ENCODE peak calls at places on chromosomes 2 and 18, in seven cellular contexts. W is HepG2, Q is heart right ventricle, J is AG10803, U is GM10248, L is tibial nerve, K is WTC11. C is an unnamed sample.

GRCh38 chr18:62717059-62717849 is 1.9 kb downstream of the PHLPP1 start:
- DNase-seq in J (peak), K (peak), Q (no peak), L (no peak), W (peak), U (no peak), C (peak)

GRCh38 chr2:6968319-6969100 is 51.3 kb downstream of the RNF144A start:
- DNase-seq in U (no peak), W (peak), L (no peak), Q (peak), K (no peak), J (no peak), C (no peak)

GRCh38 chr2:108080177-108080576 is 93.9 kb downstream of the SLC5A7 start:
- DNase-seq in L (no peak), U (no peak), K (no peak), Q (no peak), J (no peak), W (no peak), C (no peak)

GRCh38 chr2:209389124-209389523 is 34.7 kb upstream of the MAP2 start:
- DNase-seq in W (no peak), Q (no peak), K (no peak), L (no peak), U (no peak), J (no peak), C (no peak)

GRCh38 chr2:168780671-168781071 is 21.8 kb upstream of the NOSTRIN start:
- DNase-seq in K (no peak), U (no peak), W (peak), L (no peak), Q (no peak), J (no peak), C (no peak)

GRCh38 chr2:188976545-188977268 is 2.5 kb downstream of the COL3A1 start:
- DNase-seq in J (peak), L (no peak), W (peak), U (no peak), K (no peak), Q (no peak), C (no peak)

GRCh38 chr2:31202041-31202440 is 15.3 kb downstream of the CAPN14 start:
- DNase-seq in U (no peak), L (no peak), K (no peak), W (no peak), Q (peak), J (no peak), C (no peak)

GRCh38 chr2:188787002-188787660 is 187.0 kb upstream of the COL3A1 start:
- DNase-seq in K (no peak), W (no peak), Q (no peak), J (peak), U (no peak), L (no peak), C (no peak)

GRCh38 chr2:5365871-5366461 is 326.2 kb upstream of the SOX11 start:
- DNase-seq in U (peak), Q (peak), J (no peak), K (peak), W (peak), L (peak), C (peak)

GRCh38 chr2:10901160-10901559 is 10.6 kb upstream of the KCNF1 start:
- DNase-seq in U (no peak), K (no peak), J (peak), L (no peak), Q (no peak), W (no peak), C (no peak)

GRCh38 chr2:71940695-71941094 is 207.0 kb downstream of the CYP26B1 start:
- DNase-seq in W (no peak), L (no peak), Q (no peak), J (no peak), U (no peak), K (no peak), C (no peak)

GRCh38 chr2:455046-455705 is 167.3 kb upstream of the ALKAL2 start:
- DNase-seq in W (no peak), K (no peak), J (no peak), U (no peak), Q (no peak), L (no peak), C (no peak)

GRCh38 chr2:240211096-240211495 is 70.6 kb upstream of the OTOS start:
- DNase-seq in U (no peak), W (no peak), K (no peak), L (no peak), Q (no peak), J (no peak), C (no peak)

GRCh38 chr18:26096852-26097251 is 6.4 kb upstream of the SS18 start:
- DNase-seq in L (no peak), Q (no peak), U (no peak), J (no peak), K (no peak), W (no peak), C (no peak)

GRCh38 chr18:71105078-71105819 is 816.4 kb downstream of the SOCS6 start:
- DNase-seq in W (no peak), U (no peak), L (no peak), K (no peak), J (no peak), Q (no peak), C (no peak)

GRCh38 chr2:137951606-137952005 is 12.7 kb upstream of the HNMT start:
- DNase-seq in K (no peak), U (no peak), W (no peak), L (no peak), J (peak), Q (no peak), C (no peak)

GRCh38 chr18:58254873-58255511 is 211.0 kb downstream of the NEDD4L start:
- DNase-seq in L (no peak), K (peak), J (no peak), Q (peak), W (no peak), U (no peak), C (no peak)

DNA sequence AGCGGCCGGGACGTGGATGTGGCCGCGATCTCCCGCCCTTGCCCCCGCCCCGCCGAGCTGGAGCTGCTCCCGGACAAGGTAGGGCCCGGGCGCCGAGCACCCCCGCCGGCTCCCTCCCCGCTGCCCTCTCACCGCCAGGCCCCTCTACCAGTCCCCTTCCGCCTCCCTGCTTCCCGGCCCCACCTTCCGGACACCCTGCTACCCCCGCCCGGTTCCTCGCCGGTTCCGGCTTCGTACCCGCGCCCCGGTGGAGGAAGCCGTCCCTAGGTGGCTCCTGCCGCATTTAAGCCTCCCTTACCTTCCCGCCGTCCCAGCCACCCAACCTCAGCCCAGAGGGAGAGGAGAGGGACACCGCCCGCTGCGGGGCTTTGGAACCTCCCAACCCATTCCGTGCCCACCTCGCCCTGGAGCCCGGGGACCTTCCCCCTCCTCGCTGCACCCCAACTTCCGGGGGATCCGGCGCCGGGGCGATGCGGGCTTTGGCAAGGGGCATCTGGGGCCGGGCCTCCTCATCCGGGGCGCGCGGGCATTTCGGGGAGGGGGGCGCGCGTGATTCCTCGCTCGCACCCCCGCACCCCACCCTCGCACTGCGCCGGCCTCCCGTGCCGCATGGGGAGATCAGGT is 475 bp downstream of the B3GNT2 start:
- DNase-seq in W (peak), K (peak), U (peak), L (peak), Q (peak), J (no peak), C (peak)
- TF ChIP-seq CTCF in W (peak), K (no peak), U (no peak), L (no peak), Q (no peak), J (no peak), C (no peak)

GRCh38 chr2:128314026-128314347 is 4.7 kb downstream of the HS6ST1 start:
- DNase-seq in Q (no peak), U (no peak), W (no peak), K (no peak), L (no peak), J (no peak), C (no peak)
- TF ChIP-seq CTCF in Q (no peak), U (no peak), W (no peak), K (no peak), L (no peak), J (no peak), C (no peak)

GRCh38 chr2:50672286-50672685 is 359.6 kb downstream of the NRXN1 start:
- DNase-seq in Q (no peak), J (no peak), K (no peak), U (no peak), L (no peak), W (no peak), C (no peak)

GRCh38 chr2:50674876-50675275 is 357.1 kb downstream of the NRXN1 start:
- DNase-seq in K (peak), J (no peak), L (no peak), U (no peak), W (peak), Q (no peak), C (no peak)
- TF ChIP-seq CTCF in K (peak), J (no peak), L (no peak), U (no peak), W (peak), Q (no peak), C (no peak)

DNA sequence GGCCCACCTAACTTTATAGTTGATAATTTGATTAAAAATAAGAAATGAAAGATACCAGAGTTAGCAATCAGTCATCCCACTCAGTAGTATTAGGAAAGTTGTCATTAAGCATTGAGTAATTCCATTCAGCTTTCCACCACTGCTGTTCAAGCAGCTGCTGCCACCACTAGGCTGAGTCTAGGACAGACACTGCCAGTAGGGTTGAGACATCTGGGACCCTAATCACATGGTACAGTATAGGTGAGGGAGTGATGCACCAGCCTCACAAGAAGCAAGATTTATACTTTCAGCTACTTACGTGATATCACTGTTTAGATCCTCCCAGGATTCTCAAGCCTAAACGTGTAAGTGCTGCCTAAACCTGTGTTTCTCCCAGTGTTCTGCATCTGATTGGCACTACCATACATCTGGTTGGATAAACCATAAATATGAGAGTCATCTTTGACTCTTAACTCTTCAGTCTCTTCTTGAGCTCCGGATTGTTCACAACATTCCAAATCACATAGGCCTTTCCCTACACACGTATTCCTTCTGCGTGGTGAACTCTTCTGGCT is 3.2 kb downstream of the UBXN4 start:
- DNase-seq in Q (no peak), W (peak), J (peak), U (peak), K (peak), L (no peak), C (peak)
- TF ChIP-seq CTCF in Q (no peak), W (peak), J (no peak), U (no peak), K (no peak), L (no peak), C (no peak)

DNA sequence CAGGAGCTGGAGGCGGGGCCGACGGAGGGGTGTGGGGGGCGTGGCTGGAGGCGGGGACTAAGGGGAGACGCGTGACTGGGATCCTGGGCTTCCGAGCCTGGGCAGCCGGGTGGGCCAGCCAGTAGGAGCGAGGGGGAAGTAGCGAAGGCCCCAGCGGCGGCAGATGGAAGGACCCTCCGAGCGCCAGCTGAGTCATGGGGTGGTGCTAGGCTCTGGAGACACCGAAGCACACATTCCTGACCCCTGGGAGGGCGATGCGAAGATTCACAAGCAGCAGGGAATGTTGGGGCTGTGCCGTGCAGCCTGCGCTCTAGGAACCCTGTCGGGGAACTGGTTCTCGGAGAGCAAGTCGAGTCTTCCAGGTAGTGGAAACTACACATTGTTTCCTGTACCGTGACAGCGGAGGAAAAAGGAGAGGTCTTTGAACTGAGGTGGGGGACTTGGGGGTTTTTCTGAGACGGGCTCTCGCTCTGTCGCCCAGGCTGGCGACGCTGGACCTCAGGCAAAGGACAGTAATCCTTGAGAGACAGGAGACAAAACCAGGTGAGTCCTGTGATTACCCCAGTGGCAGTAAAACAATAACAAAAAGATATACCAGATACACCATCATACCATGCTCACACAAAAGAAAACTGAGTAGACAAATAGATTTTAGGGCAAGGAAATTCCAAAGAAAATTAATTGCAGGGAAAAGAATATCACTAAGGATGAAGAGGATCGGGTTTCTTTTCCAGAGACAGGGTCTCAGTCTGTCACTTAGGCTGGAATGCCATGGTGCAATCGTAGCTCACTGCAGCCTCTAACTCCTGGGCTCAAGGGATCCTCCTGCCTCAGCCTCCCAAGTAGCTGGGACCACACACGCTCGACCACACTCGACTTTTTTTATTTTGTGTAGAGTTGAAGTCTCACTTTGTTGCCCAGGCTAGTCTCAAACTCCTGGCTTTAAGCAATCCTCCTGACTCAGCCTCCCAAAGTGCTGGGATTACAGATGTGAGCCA is 828 bp upstream of the AFG3L2 start:
- DNase-seq in U (no peak), Q (no peak), J (no peak), L (no peak), W (no peak), K (no peak), C (no peak)
- TF ChIP-seq CTCF in U (no peak), Q (peak), J (peak), L (no peak), W (peak), K (no peak), C (peak)

GRCh38 chr2:154507186-154507585 is 191.3 kb upstream of the KCNJ3 start:
- DNase-seq in W (no peak), K (no peak), U (peak), Q (no peak), J (no peak), L (no peak), C (no peak)
- TF ChIP-seq CTCF in W (no peak), K (no peak), U (no peak), Q (no peak), J (no peak), L (no peak), C (no peak)

DNA sequence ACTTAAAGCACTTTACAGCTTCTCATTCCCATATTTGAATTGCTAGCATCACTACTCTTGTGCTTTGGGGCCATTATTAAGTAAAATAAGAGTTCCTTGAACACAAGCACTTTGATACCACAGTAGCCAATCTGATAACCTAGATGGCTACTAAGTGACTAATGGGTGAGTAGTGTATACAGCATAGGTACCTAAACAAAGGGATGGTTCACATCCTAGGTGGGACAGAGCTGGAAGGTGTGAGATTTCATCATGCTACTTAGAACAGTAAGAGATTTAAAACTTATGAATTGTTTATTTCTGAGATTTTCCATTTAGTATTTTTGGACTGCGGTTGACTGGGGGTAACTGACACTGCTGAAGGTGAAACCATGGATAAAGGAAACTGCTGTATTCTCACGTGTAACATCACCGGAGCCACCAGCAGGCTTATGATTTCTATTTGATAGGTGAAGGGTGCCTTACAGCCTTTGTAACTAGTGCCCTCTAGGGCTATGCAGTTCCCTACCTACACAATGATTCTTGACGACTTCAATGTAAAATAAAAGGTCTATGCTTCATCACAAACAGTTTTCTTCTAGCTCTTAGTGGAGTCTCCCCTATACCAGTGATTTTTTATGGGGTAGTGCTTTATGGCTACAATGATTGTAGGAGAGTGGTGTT is 22.1 kb upstream of the CRIM1 start:
- DNase-seq in K (no peak), J (no peak), L (no peak), Q (no peak), U (no peak), W (no peak), C (no peak)
- TF ChIP-seq CTCF in K (no peak), J (no peak), L (no peak), Q (no peak), U (peak), W (peak), C (no peak)

DNA sequence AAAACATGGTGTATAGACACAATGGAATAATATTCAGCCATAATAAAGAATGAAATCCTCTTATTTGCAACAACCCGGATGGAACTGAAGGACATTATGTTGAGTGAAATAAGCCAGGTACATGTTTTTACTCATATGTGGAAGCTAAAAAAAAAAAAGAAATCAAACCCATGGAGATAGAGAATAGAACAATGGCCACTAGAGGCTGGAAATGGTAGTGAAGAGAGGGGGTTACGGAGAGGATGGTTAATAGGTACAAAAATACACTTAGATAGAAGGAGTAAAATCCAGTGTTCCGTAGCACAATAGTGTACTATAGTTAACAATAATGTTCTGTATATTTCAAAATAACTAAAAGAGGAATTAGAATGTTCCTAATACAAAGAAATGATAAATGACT is 12.8 kb upstream of the KIAA2012 start:
- DNase-seq in L (no peak), W (no peak), Q (no peak), J (no peak), K (no peak), U (no peak), C (no peak)
- TF ChIP-seq CTCF in L (no peak), W (no peak), Q (peak), J (peak), K (peak), U (no peak), C (peak)

GRCh38 chr2:201779996-201780673 is 598 bp downstream of the ALS2 start:
- DNase-seq in U (peak), W (peak), K (no peak), J (peak), Q (no peak), L (no peak), C (no peak)
- TF ChIP-seq CTCF in U (no peak), W (no peak), K (no peak), J (peak), Q (no peak), L (no peak), C (no peak)

GRCh38 chr2:163735692-163736432 is at the start of gene FIGN:
- DNase-seq in Q (peak), J (peak), W (peak), L (peak), U (peak), K (peak), C (peak)

GRCh38 chr2:163737169-163737439 is 1.3 kb upstream of the FIGN start:
- DNase-seq in W (no peak), K (no peak), J (no peak), Q (no peak), U (no peak), L (no peak), C (no peak)

GRCh38 chr2:163734911-163735691 is 707 bp downstream of the FIGN start:
- DNase-seq in J (peak), U (no peak), Q (no peak), W (no peak), L (no peak), K (no peak), C (no peak)

GRCh38 chr2:163737563-163737962 is 1.8 kb upstream of the FIGN start:
- DNase-seq in W (no peak), K (no peak), J (no peak), Q (no peak), L (no peak), U (no peak), C (no peak)

GRCh38 chr2:163736433-163737168 is 793 bp upstream of the FIGN start:
- DNase-seq in J (no peak), W (peak), Q (peak), U (peak), L (peak), K (peak), C (peak)
- TF ChIP-seq CTCF in J (peak), W (peak), Q (peak), U (no peak), L (no peak), K (no peak), C (peak)

C was measured in endothelial cell.